ENCODE peak calls at places on chromosomes 1 and 21, in six cellular contexts. T is HFF-Myc, A is islet precursor cell, O is iris pigment epithelial cell, P is ureter, I is breast epithelium. W is an unnamed sample.

GRCh38 chr1:56645663-56646330 is 683 bp downstream of the PRKAA2 start:
- DNase-seq in O (no peak), I (no peak), A (peak), P (no peak), T (no peak), W (peak)

GRCh38 chr1:170261669-170262068 is 115.9 kb downstream of the NTMT2 start:
- DNase-seq in T (peak), A (no peak), I (no peak), O (no peak), P (no peak), W (peak)

GRCh38 chr21:36747815-36748381 is 49.0 kb downstream of the SIM2 start:
- DNase-seq in T (no peak), P (no peak), O (peak), A (peak), I (no peak), W (peak)

GRCh38 chr1:18991585-18991984 is 35.1 kb upstream of the IFFO2 start:
- DNase-seq in A (no peak), I (no peak), O (no peak), P (no peak), T (no peak), W (no peak)

GRCh38 chr1:246566808-246567154 is 525 bp downstream of the CNST start:
- DNase-seq in T (no peak), A (no peak), O (peak), I (no peak), P (peak), W (no peak)

GRCh38 chr1:58858344-58858673 is 74.5 kb upstream of the JUN start:
- DNase-seq in O (peak), P (no peak), T (no peak), A (no peak), I (no peak), W (no peak)

GRCh38 chr1:58755468-58755872 is 28.4 kb downstream of the JUN start:
- DNase-seq in I (peak), T (peak), O (peak), A (peak), P (peak), W (peak)

GRCh38 chr1:156859523-156860112 is 701 bp upstream of the INSRR start:
- DNase-seq in P (no peak), I (no peak), A (no peak), T (no peak), O (peak), W (peak)

GRCh38 chr1:234582626-234583354 is 27.2 kb downstream of the IRF2BP2 start:
- DNase-seq in A (no peak), P (no peak), T (no peak), O (no peak), I (no peak), W (no peak)

GRCh38 chr1:9960705-9961562 is 17.7 kb downstream of the NMNAT1 start:
- DNase-seq in P (no peak), O (peak), T (no peak), I (no peak), A (no peak), W (no peak)

GRCh38 chr21:38236232-38236631 is 20.6 kb upstream of the KCNJ15 start:
- DNase-seq in A (no peak), P (no peak), T (no peak), I (no peak), O (no peak), W (peak)

GRCh38 chr1:20476260-20477038 is 9.6 kb downstream of the CAMK2N1 start:
- DNase-seq in O (peak), A (peak), I (peak), T (no peak), P (peak), W (peak)

GRCh38 chr1:244461254-244462071 is at the start of gene CATSPERE:
- DNase-seq in P (peak), O (peak), I (peak), A (peak), T (no peak), W (peak)

GRCh38 chr1:183837062-183837461 is 32.1 kb downstream of the RGL1 start:
- DNase-seq in I (no peak), T (no peak), P (no peak), A (no peak), O (no peak), W (no peak)

GRCh38 chr1:70811815-70812214 is 235.8 kb downstream of the PTGER3 start:
- DNase-seq in O (no peak), P (no peak), A (no peak), T (no peak), I (no peak), W (no peak)

GRCh38 chr1:206703647-206704046 is 18.9 kb downstream of the MAPKAPK2 start:
- DNase-seq in O (peak), I (no peak), P (no peak), T (no peak), A (no peak), W (no peak)

GRCh38 chr1:89957063-89957462 is 37.8 kb upstream of the ZNF326 start:
- DNase-seq in O (no peak), T (no peak), A (no peak), P (no peak), I (no peak), W (no peak)

GRCh38 chr21:31713973-31714740 is 17.8 kb downstream of the SCAF4 start:
- DNase-seq in I (no peak), A (no peak), P (no peak), T (no peak), O (peak), W (peak)

GRCh38 chr1:2314803-2315710 is 76.3 kb downstream of the MORN1 start:
- DNase-seq in A (peak), T (no peak), I (no peak), O (no peak), P (no peak), W (peak)

GRCh38 chr1:236480758-236481436 is 42.9 kb upstream of the LGALS8 start:
- DNase-seq in I (no peak), P (no peak), A (no peak), T (no peak), O (no peak), W (no peak)

GRCh38 chr21:46420241-46421190 is 38.2 kb upstream of the DIP2A start:
- DNase-seq in A (no peak), P (no peak), T (no peak), O (no peak), I (no peak), W (no peak)

GRCh38 chr1:171484760-171485374 is 463 bp upstream of the PRRC2C start:
- DNase-seq in O (no peak), T (no peak), A (no peak), P (no peak), I (no peak), W (no peak)

GRCh38 chr1:214558002-214558770 is 6.8 kb upstream of the PTPN14 start:
- DNase-seq in I (no peak), T (no peak), P (no peak), O (peak), A (peak), W (peak)

GRCh38 chr1:4379451-4380175 is 274.8 kb upstream of the AJAP1 start:
- DNase-seq in A (no peak), I (no peak), T (no peak), O (peak), P (no peak), W (peak)

GRCh38 chr21:41887682-41888081 is 8.5 kb upstream of the PRDM15 start:
- DNase-seq in A (no peak), P (no peak), I (no peak), O (no peak), T (no peak), W (no peak)

GRCh38 chr21:46600978-46601377 is 3.9 kb downstream of the S100B start:
- DNase-seq in O (no peak), I (no peak), P (no peak), T (no peak), A (peak), W (no peak)

GRCh38 chr1:7284839-7285435 is 486.2 kb upstream of the VAMP3 start:
- DNase-seq in I (no peak), O (peak), A (no peak), P (peak), T (no peak), W (peak)

GRCh38 chr1:154270833-154271232 is 1.6 kb upstream of the HAX1 start:
- DNase-seq in A (no peak), I (no peak), T (no peak), P (no peak), O (no peak), W (no peak)

GRCh38 chr21:23524685-23525084 is 2082.6 kb downstream of the MRPL39 start:
- DNase-seq in A (no peak), P (no peak), T (no peak), I (no peak), O (no peak), W (no peak)

GRCh38 chr1:29305943-29306342 is 69.6 kb downstream of the PTPRU start:
- DNase-seq in O (peak), P (no peak), I (no peak), A (no peak), T (no peak), W (no peak)

GRCh38 chr1:12055259-12055658 is 7.8 kb upstream of the TNFRSF8 start:
- DNase-seq in O (no peak), P (no peak), I (no peak), A (no peak), T (no peak), W (no peak)

GRCh38 chr1:1683104-1683905 is 9.3 kb downstream of the SLC35E2B start:
- DNase-seq in A (no peak), T (no peak), O (no peak), I (no peak), P (no peak), W (no peak)

GRCh38 chr1:210407207-210407886 is 78.6 kb downstream of the HHAT start:
- DNase-seq in O (peak), T (peak), I (peak), A (peak), P (peak), W (peak)

GRCh38 chr1:111193712-111194480 is 6.5 kb downstream of the DENND2D start:
- DNase-seq in A (peak), T (no peak), I (no peak), P (no peak), O (no peak), W (no peak)

W was measured in M059J.